ENCODE peak calls at places on chromosomes 1 and 21, in five cellular contexts. W is esophagus squamous epithelium; R is brain microvascular endothelial cell; O is effector memory CD4-positive, alpha-beta T cell; H is lung. Z is an unnamed sample.

GRCh38 chr1:28830814-28831213 is 18.8 kb downstream of the OPRD1 start:
- DNase-seq in R (no peak), O (no peak), H (no peak), W (no peak), Z (no peak)

GRCh38 chr1:43449708-43450069 is 4.0 kb downstream of the HYI start:
- DNase-seq in W (no peak), O (no peak), H (no peak), R (no peak), Z (no peak)

GRCh38 chr1:41963636-41964035 is 44.9 kb upstream of the HIVEP3 start:
- DNase-seq in H (no peak), O (no peak), W (no peak), R (no peak), Z (no peak)

GRCh38 chr1:111571987-111572386 is 47.6 kb upstream of the RAP1A start:
- DNase-seq in O (no peak), H (no peak), W (no peak), R (peak; percentile 18), Z (no peak)

GRCh38 chr1:67458663-67459062 is 28.5 kb upstream of the SERBP1 start:
- DNase-seq in R (no peak), O (no peak), H (no peak), W (no peak), Z (no peak)

GRCh38 chr1:205245096-205245495 is 17.4 kb downstream of the TMCC2 start:
- DNase-seq in W (no peak), O (no peak), H (no peak), R (no peak), Z (no peak)

GRCh38 chr1:94790246-94790645 is 29.9 kb upstream of the SLC44A3 start:
- DNase-seq in W (no peak), H (no peak), R (no peak), O (no peak), Z (no peak)

GRCh38 chr1:12413664-12414410 is 184.0 kb downstream of the VPS13D start:
- DNase-seq in R (no peak), H (no peak), O (no peak), W (no peak), Z (no peak)

GRCh38 chr1:46613661-46614603 is 2.7 kb downstream of the MOB3C start:
- DNase-seq in W (peak; percentile 31), H (peak; percentile 86), O (no peak), R (peak; percentile 50), Z (peak; percentile 67)

GRCh38 chr1:3443759-3444697 is 10.4 kb upstream of the ARHGEF16 start:
- DNase-seq in R (no peak), O (no peak), W (no peak), H (no peak), Z (no peak)

GRCh38 chr1:29621826-29622435 is 385.6 kb downstream of the PTPRU start:
- DNase-seq in H (no peak), W (no peak), O (no peak), R (no peak), Z (no peak)

GRCh38 chr1:32349211-32349708 is 13.0 kb downstream of the FAM229A start:
- DNase-seq in H (peak; percentile 60), R (peak; percentile 76), O (peak; percentile 6), W (no peak), Z (no peak)

GRCh38 chr1:70143052-70143659 is 62.2 kb downstream of the LRRC40 start:
- DNase-seq in R (peak; percentile 24), O (no peak), H (no peak), W (no peak), Z (peak; percentile 55)

GRCh38 chr1:18190598-18190997 is 83.0 kb downstream of the IGSF21 start:
- DNase-seq in W (no peak), R (no peak), O (no peak), H (no peak), Z (peak; percentile 43)

GRCh38 chr1:228867093-228867950 is 132.0 kb downstream of the RHOU start:
- DNase-seq in O (no peak), W (no peak), R (peak; percentile 37), H (no peak), Z (peak; percentile 71)

GRCh38 chr1:231134624-231135023 is 27.2 kb upstream of the TRIM67 start:
- DNase-seq in O (no peak), H (no peak), W (no peak), R (no peak), Z (no peak)

GRCh38 chr1:6033986-6034749 is 11.5 kb upstream of the KCNAB2 start:
- DNase-seq in O (peak; percentile 13), W (no peak), H (peak; percentile 47), R (peak; percentile 28), Z (peak; percentile 29)

GRCh38 chr1:246035060-246035531 is 472.0 kb downstream of the SMYD3 start:
- DNase-seq in W (no peak), H (no peak), R (peak; percentile 4), O (no peak), Z (no peak)

GRCh38 chr21:35811115-35811806 is 249.1 kb downstream of the SETD4 start:
- DNase-seq in R (no peak), O (no peak), W (no peak), H (no peak), Z (no peak)

GRCh38 chr1:119286587-119287181 is 81.9 kb upstream of the HAO2 start:
- DNase-seq in H (no peak), W (no peak), R (peak; percentile 41), O (no peak), Z (peak; percentile 67)

GRCh38 chr1:197921235-197922069 is 4.3 kb downstream of the LHX9 start:
- DNase-seq in W (no peak), H (no peak), R (no peak), O (no peak), Z (no peak)

GRCh38 chr1:110478241-110478640 is 27.3 kb downstream of the PROK1 start:
- DNase-seq in W (no peak), O (no peak), H (no peak), R (no peak), Z (no peak)

GRCh38 chr1:9394010-9394409 is 101.3 kb downstream of the SPSB1 start:
- DNase-seq in R (no peak), O (no peak), H (no peak), W (no peak), Z (no peak)

GRCh38 chr1:11062965-11063401 is 3.2 kb upstream of the SRM start:
- DNase-seq in W (no peak), O (no peak), R (no peak), H (no peak), Z (no peak)

GRCh38 chr1:114116086-114116485 is 37.6 kb downstream of the SYT6 start:
- DNase-seq in H (no peak), W (no peak), R (no peak), O (no peak), Z (no peak)

Z was measured in OCI-M1.